ENCODE peak calls at places on chromosomes 2 and 18, in four cellular contexts. One of them, this sample, is unnamed.

GRCh38 chr2:39996653-39997080 is 217.6 kb upstream of the THUMPD2 start:
- DNase-seq in HL-60: no peak
- DNase-seq in GM12878: no peak
- DNase-seq in K562: no peak
- DNase-seq in this sample: no peak

GRCh38 chr2:48480526-48480925 is 49.4 kb upstream of the STON1 start:
- DNase-seq in HL-60: no peak
- DNase-seq in GM12878: no peak
- DNase-seq in K562: no peak
- DNase-seq in this sample: no peak

GRCh38 chr2:42556351-42556890 is 12.0 kb upstream of the MTA3 start:
- DNase-seq in HL-60: no peak
- DNase-seq in GM12878: no peak
- DNase-seq in K562: no peak
- DNase-seq in this sample: no peak

GRCh38 chr2:181465686-181466375 is 8.6 kb downstream of the ITGA4 start:
- DNase-seq in HL-60: no peak
- DNase-seq in GM12878: no peak
- DNase-seq in K562: no peak
- DNase-seq in this sample: no peak

GRCh38 chr2:121087117-121087516 is 197.9 kb downstream of the TFCP2L1 start:
- DNase-seq in HL-60: no peak
- DNase-seq in GM12878: no peak
- DNase-seq in K562: no peak
- DNase-seq in this sample: no peak

GRCh38 chr2:61664190-61664589 is 126.0 kb upstream of the XPO1 start:
- DNase-seq in HL-60: no peak
- DNase-seq in GM12878: no peak
- DNase-seq in K562: no peak
- DNase-seq in this sample: no peak

GRCh38 chr2:136052374-136053362 is 65.3 kb downstream of the CXCR4 start:
- DNase-seq in HL-60: no peak
- DNase-seq in GM12878: no peak
- DNase-seq in K562: no peak
- DNase-seq in this sample: no peak

GRCh38 chr18:75265872-75266271 is 55.3 kb downstream of the TSHZ1 start:
- DNase-seq in HL-60: no peak
- DNase-seq in GM12878: no peak
- DNase-seq in K562: no peak
- DNase-seq in this sample: no peak

GRCh38 chr2:101251844-101252407 is 760 bp upstream of the CNOT11 start:
- DNase-seq in HL-60: peak; percentile 18
- DNase-seq in GM12878: no peak
- DNase-seq in K562: no peak
- DNase-seq in this sample: no peak

GRCh38 chr2:7452110-7452851 is 535.1 kb downstream of the RNF144A start:
- DNase-seq in HL-60: no peak
- DNase-seq in GM12878: no peak
- DNase-seq in K562: no peak
- DNase-seq in this sample: no peak

GRCh38 chr2:205270689-205271088 is 411.6 kb upstream of the NRP2 start:
- DNase-seq in HL-60: no peak
- DNase-seq in GM12878: no peak
- DNase-seq in K562: no peak
- DNase-seq in this sample: no peak

GRCh38 chr2:216006164-216006663 is 7.1 kb downstream of the MREG start:
- DNase-seq in HL-60: peak; percentile 11
- DNase-seq in GM12878: peak; percentile 73
- DNase-seq in K562: no peak
- DNase-seq in this sample: no peak

GRCh38 chr18:77054606-77055428 is 77.8 kb downstream of the MBP start:
- DNase-seq in HL-60: peak; percentile 100
- DNase-seq in GM12878: peak; percentile 80
- DNase-seq in K562: peak; percentile 18
- DNase-seq in this sample: peak; percentile 66

GRCh38 chr18:5142859-5143258 is 54.2 kb downstream of the AKAIN1 start:
- DNase-seq in HL-60: no peak
- DNase-seq in GM12878: no peak
- DNase-seq in K562: no peak
- DNase-seq in this sample: no peak

GRCh38 chr2:84338069-84338468 is 121.0 kb downstream of the SUCLG1 start:
- DNase-seq in HL-60: no peak
- DNase-seq in GM12878: no peak
- DNase-seq in K562: no peak
- DNase-seq in this sample: no peak

GRCh38 chr2:179861027-179861776 is at the start of gene ZNF385B:
- DNase-seq in HL-60: no peak
- DNase-seq in GM12878: no peak
- DNase-seq in K562: no peak
- DNase-seq in this sample: peak; percentile 22

GRCh38 chr2:62412347-62412742 is 93.7 kb downstream of the TMEM17 start:
- DNase-seq in HL-60: no peak
- DNase-seq in GM12878: no peak
- DNase-seq in K562: peak; percentile 23
- DNase-seq in this sample: no peak

GRCh38 chr2:231211461-231211860 is 13.0 kb downstream of the ARMC9 start:
- DNase-seq in HL-60: no peak
- DNase-seq in GM12878: no peak
- DNase-seq in K562: no peak
- DNase-seq in this sample: no peak

GRCh38 chr2:241551599-241551997 is 6.9 kb upstream of the BOK start:
- DNase-seq in HL-60: no peak
- DNase-seq in GM12878: no peak
- DNase-seq in K562: no peak
- DNase-seq in this sample: no peak

GRCh38 chr2:74890711-74891110 is 56.8 kb downstream of the HK2 start:
- DNase-seq in HL-60: no peak
- DNase-seq in GM12878: no peak
- DNase-seq in K562: no peak
- DNase-seq in this sample: no peak

GRCh38 chr2:237934186-237934585 is 32.6 kb upstream of the UBE2F start:
- DNase-seq in HL-60: no peak
- DNase-seq in GM12878: no peak
- DNase-seq in K562: no peak
- DNase-seq in this sample: no peak

GRCh38 chr2:235471186-235471747 is 22.6 kb upstream of the AGAP1 start:
- DNase-seq in HL-60: no peak
- DNase-seq in GM12878: no peak
- DNase-seq in K562: no peak
- DNase-seq in this sample: no peak

GRCh38 chr18:29164993-29165599 is 988.2 kb upstream of the CDH2 start:
- DNase-seq in HL-60: no peak
- DNase-seq in GM12878: no peak
- DNase-seq in K562: no peak
- DNase-seq in this sample: no peak

GRCh38 chr2:130825231-130825971 is 11.3 kb upstream of the ARHGEF4 start:
- DNase-seq in HL-60: no peak
- DNase-seq in GM12878: no peak
- DNase-seq in K562: no peak
- DNase-seq in this sample: no peak

GRCh38 chr18:21439453-21439852 is 161.1 kb downstream of the ESCO1 start:
- DNase-seq in HL-60: no peak
- DNase-seq in GM12878: no peak
- DNase-seq in K562: no peak
- DNase-seq in this sample: no peak

GRCh38 chr2:85589166-85589565 is 4.9 kb downstream of the VAMP5 start:
- DNase-seq in HL-60: no peak
- DNase-seq in GM12878: no peak
- DNase-seq in K562: no peak
- DNase-seq in this sample: no peak

GRCh38 chr2:173715483-173715882 is 249.7 kb downstream of the SP3 start:
- DNase-seq in HL-60: no peak
- DNase-seq in GM12878: no peak
- DNase-seq in K562: no peak
- DNase-seq in this sample: no peak

GRCh38 chr18:78805840-78806239 is 173.8 kb upstream of the SALL3 start:
- DNase-seq in HL-60: peak; percentile 49
- DNase-seq in GM12878: no peak
- DNase-seq in K562: no peak
- DNase-seq in this sample: no peak

GRCh38 chr18:45920367-45920766 is 46.8 kb downstream of the EPG5 start:
- DNase-seq in HL-60: peak; percentile 19
- DNase-seq in GM12878: no peak
- DNase-seq in K562: no peak
- DNase-seq in this sample: no peak

GRCh38 chr2:180184506-180184905 is 177.4 kb upstream of the CWC22 start:
- DNase-seq in HL-60: no peak
- DNase-seq in GM12878: no peak
- DNase-seq in K562: no peak
- DNase-seq in this sample: no peak

GRCh38 chr2:51990684-51991083 is 958.8 kb upstream of the NRXN1 start:
- DNase-seq in HL-60: no peak
- DNase-seq in GM12878: no peak
- DNase-seq in K562: no peak
- DNase-seq in this sample: no peak

GRCh38 chr2:224973112-224974016 is 68.9 kb downstream of the DOCK10 start:
- DNase-seq in HL-60: no peak
- DNase-seq in GM12878: no peak
- DNase-seq in K562: no peak
- DNase-seq in this sample: no peak

GRCh38 chr2:74653589-74653984 is 460 bp upstream of the SEMA4F start:
- DNase-seq in HL-60: no peak
- DNase-seq in GM12878: no peak
- DNase-seq in K562: no peak
- DNase-seq in this sample: no peak

GRCh38 chr18:12442946-12443345 is 35.2 kb downstream of the PRELID3A start:
- DNase-seq in HL-60: no peak
- DNase-seq in GM12878: no peak
- DNase-seq in K562: no peak
- DNase-seq in this sample: no peak

GRCh38 chr2:6103949-6104348 is 411.8 kb downstream of the SOX11 start:
- DNase-seq in HL-60: no peak
- DNase-seq in GM12878: no peak
- DNase-seq in K562: no peak
- DNase-seq in this sample: no peak
- TF ChIP-seq SPI1 in HL-60: no peak
- TF ChIP-seq SPI1 in GM12878: no peak
- TF ChIP-seq SPI1 in K562: no peak
- TF ChIP-seq SPI1 in this sample: no peak

GRCh38 chr2:210459407-210459806 is 17.2 kb downstream of the LANCL1 start:
- DNase-seq in HL-60: no peak
- DNase-seq in GM12878: no peak
- DNase-seq in K562: no peak
- DNase-seq in this sample: no peak
- TF ChIP-seq SPI1 in HL-60: no peak
- TF ChIP-seq SPI1 in GM12878: no peak
- TF ChIP-seq SPI1 in K562: no peak
- TF ChIP-seq SPI1 in this sample: no peak

DNA sequence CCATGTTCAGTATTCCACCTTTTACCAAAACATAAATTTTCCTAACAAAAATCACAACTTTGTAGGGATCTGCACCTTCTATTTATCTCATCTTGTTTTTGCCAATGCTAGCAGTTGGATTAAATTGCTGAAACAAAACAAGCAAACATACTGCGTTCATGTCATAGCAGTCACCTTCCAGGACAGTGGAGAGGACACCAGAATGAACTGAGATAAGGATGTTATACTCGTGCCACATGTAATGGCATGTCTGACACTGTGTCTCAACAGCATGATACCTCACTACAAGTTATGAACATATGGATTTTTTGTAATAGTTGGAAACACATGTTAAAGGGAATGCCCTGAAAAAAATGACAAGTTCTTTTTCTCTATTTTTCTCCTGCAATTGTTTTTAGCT is 245.3 kb downstream of the XIRP2 start:
- DNase-seq in HL-60: no peak
- DNase-seq in GM12878: no peak
- DNase-seq in K562: no peak
- DNase-seq in this sample: no peak
- TF ChIP-seq SPI1 in HL-60: no peak
- TF ChIP-seq SPI1 in GM12878: no peak
- TF ChIP-seq SPI1 in K562: no peak
- TF ChIP-seq SPI1 in this sample: no peak

GRCh38 chr2:67516899-67517530 is 119.9 kb downstream of the ETAA1 start:
- DNase-seq in HL-60: no peak
- DNase-seq in GM12878: no peak
- DNase-seq in K562: no peak
- DNase-seq in this sample: no peak
- TF ChIP-seq SPI1 in HL-60: no peak
- TF ChIP-seq SPI1 in GM12878: no peak
- TF ChIP-seq SPI1 in K562: no peak
- TF ChIP-seq SPI1 in this sample: no peak

GRCh38 chr2:198135481-198135934 is 331.1 kb downstream of the PLCL1 start:
- DNase-seq in HL-60: no peak
- DNase-seq in GM12878: no peak
- DNase-seq in K562: no peak
- DNase-seq in this sample: no peak
- TF ChIP-seq SPI1 in HL-60: no peak
- TF ChIP-seq SPI1 in GM12878: no peak
- TF ChIP-seq SPI1 in K562: no peak
- TF ChIP-seq SPI1 in this sample: no peak

GRCh38 chr18:11407900-11408299 is 201.5 kb upstream of the SLC35G4 start:
- DNase-seq in HL-60: no peak
- DNase-seq in GM12878: no peak
- DNase-seq in K562: no peak
- DNase-seq in this sample: no peak
- TF ChIP-seq SPI1 in HL-60: no peak
- TF ChIP-seq SPI1 in GM12878: no peak
- TF ChIP-seq SPI1 in K562: no peak
- TF ChIP-seq SPI1 in this sample: no peak

GRCh38 chr2:26197516-26197915 is 24.6 kb downstream of the GAREM2 start:
- DNase-seq in HL-60: no peak
- DNase-seq in GM12878: no peak
- DNase-seq in K562: no peak
- DNase-seq in this sample: no peak

GRCh38 chr2:26191316-26192159 is 18.6 kb downstream of the GAREM2 start:
- DNase-seq in HL-60: no peak
- DNase-seq in GM12878: no peak
- DNase-seq in K562: no peak
- DNase-seq in this sample: no peak

GRCh38 chr2:26193578-26194231 is 20.8 kb downstream of the GAREM2 start:
- DNase-seq in HL-60: no peak
- DNase-seq in GM12878: no peak
- DNase-seq in K562: no peak
- DNase-seq in this sample: no peak

GRCh38 chr2:26195006-26195961 is 22.4 kb downstream of the GAREM2 start:
- DNase-seq in HL-60: no peak
- DNase-seq in GM12878: no peak
- DNase-seq in K562: no peak
- DNase-seq in this sample: no peak

GRCh38 chr2:26196683-26197418 is 24.0 kb downstream of the GAREM2 start:
- DNase-seq in HL-60: no peak
- DNase-seq in GM12878: peak; percentile 46
- DNase-seq in K562: no peak
- DNase-seq in this sample: no peak
- TF ChIP-seq SPI1 in HL-60: peak; percentile 76
- TF ChIP-seq SPI1 in GM12878: peak; percentile 94
- TF ChIP-seq SPI1 in K562: no peak
- TF ChIP-seq SPI1 in this sample: peak; percentile 94